ENCODE peak calls at places on chromosomes 12 and 14, in five cellular contexts. One of them, this sample, is unnamed.

GRCh38 chr12:109963743-109964429 is 32.3 kb downstream of the GIT2 start:
- DNase-seq in NCI-H2081: no peak
- DNase-seq in activated CD4-positive, alpha-beta T cell treated with anti-CD3 and anti-CD28 coated beads for 48 hours: no peak
- DNase-seq in LoVo: peak; percentile 11
- DNase-seq in GDM1: no peak
- DNase-seq in this sample: no peak

GRCh38 chr14:75800792-75801191 is 139.7 kb downstream of the TTLL5 start:
- DNase-seq in NCI-H2081: no peak
- DNase-seq in activated CD4-positive, alpha-beta T cell treated with anti-CD3 and anti-CD28 coated beads for 48 hours: peak; percentile 22
- DNase-seq in LoVo: no peak
- DNase-seq in GDM1: no peak
- DNase-seq in this sample: no peak

GRCh38 chr14:98868846-98869245 is 403.2 kb downstream of the BCL11B start:
- DNase-seq in NCI-H2081: no peak
- DNase-seq in activated CD4-positive, alpha-beta T cell treated with anti-CD3 and anti-CD28 coated beads for 48 hours: no peak
- DNase-seq in LoVo: no peak
- DNase-seq in GDM1: no peak
- DNase-seq in this sample: no peak

GRCh38 chr12:11539156-11539555 is 110.3 kb upstream of the ETV6 start:
- DNase-seq in NCI-H2081: no peak
- DNase-seq in activated CD4-positive, alpha-beta T cell treated with anti-CD3 and anti-CD28 coated beads for 48 hours: no peak
- DNase-seq in LoVo: no peak
- DNase-seq in GDM1: no peak
- DNase-seq in this sample: no peak

GRCh38 chr14:91380610-91381371 is 36.8 kb downstream of the CCDC88C start:
- DNase-seq in NCI-H2081: peak; percentile 79
- DNase-seq in activated CD4-positive, alpha-beta T cell treated with anti-CD3 and anti-CD28 coated beads for 48 hours: no peak
- DNase-seq in LoVo: no peak
- DNase-seq in GDM1: no peak
- DNase-seq in this sample: no peak

GRCh38 chr14:60346706-60347105 is 97.7 kb downstream of the PPM1A start:
- DNase-seq in NCI-H2081: peak; percentile 24
- DNase-seq in activated CD4-positive, alpha-beta T cell treated with anti-CD3 and anti-CD28 coated beads for 48 hours: no peak
- DNase-seq in LoVo: no peak
- DNase-seq in GDM1: no peak
- DNase-seq in this sample: no peak

GRCh38 chr14:35285168-35285990 is 6.8 kb upstream of the PSMA6 start:
- DNase-seq in NCI-H2081: no peak
- DNase-seq in activated CD4-positive, alpha-beta T cell treated with anti-CD3 and anti-CD28 coated beads for 48 hours: peak; percentile 31
- DNase-seq in LoVo: no peak
- DNase-seq in GDM1: peak; percentile 73
- DNase-seq in this sample: peak; percentile 65

GRCh38 chr12:38399711-38400205 is 83.2 kb downstream of the ALG10B start:
- DNase-seq in NCI-H2081: no peak
- DNase-seq in activated CD4-positive, alpha-beta T cell treated with anti-CD3 and anti-CD28 coated beads for 48 hours: no peak
- DNase-seq in LoVo: no peak
- DNase-seq in GDM1: no peak
- DNase-seq in this sample: no peak

GRCh38 chr12:49538740-49539403 is at the start of gene KCNH3:
- DNase-seq in NCI-H2081: peak; percentile 80
- DNase-seq in activated CD4-positive, alpha-beta T cell treated with anti-CD3 and anti-CD28 coated beads for 48 hours: peak; percentile 83
- DNase-seq in LoVo: peak; percentile 80
- DNase-seq in GDM1: peak; percentile 60
- DNase-seq in this sample: no peak

GRCh38 chr14:51564986-51565604 is 86.6 kb upstream of the FRMD6 start:
- DNase-seq in NCI-H2081: no peak
- DNase-seq in activated CD4-positive, alpha-beta T cell treated with anti-CD3 and anti-CD28 coated beads for 48 hours: no peak
- DNase-seq in LoVo: peak; percentile 22
- DNase-seq in GDM1: no peak
- DNase-seq in this sample: no peak

GRCh38 chr12:26701604-26702215 is 131.3 kb downstream of the ITPR2 start:
- DNase-seq in NCI-H2081: peak; percentile 68
- DNase-seq in activated CD4-positive, alpha-beta T cell treated with anti-CD3 and anti-CD28 coated beads for 48 hours: no peak
- DNase-seq in LoVo: peak; percentile 64
- DNase-seq in GDM1: no peak
- DNase-seq in this sample: peak; percentile 72

GRCh38 chr14:61360796-61361526 is 39.6 kb downstream of the PRKCH start:
- DNase-seq in NCI-H2081: no peak
- DNase-seq in activated CD4-positive, alpha-beta T cell treated with anti-CD3 and anti-CD28 coated beads for 48 hours: no peak
- DNase-seq in LoVo: no peak
- DNase-seq in GDM1: no peak
- DNase-seq in this sample: no peak

GRCh38 chr12:83470749-83471148 is 784.0 kb downstream of the TMTC2 start:
- DNase-seq in NCI-H2081: peak; percentile 28
- DNase-seq in activated CD4-positive, alpha-beta T cell treated with anti-CD3 and anti-CD28 coated beads for 48 hours: no peak
- DNase-seq in LoVo: no peak
- DNase-seq in GDM1: no peak
- DNase-seq in this sample: no peak

GRCh38 chr12:76883826-76884225 is 5.0 kb upstream of the CSRP2 start:
- DNase-seq in NCI-H2081: no peak
- DNase-seq in activated CD4-positive, alpha-beta T cell treated with anti-CD3 and anti-CD28 coated beads for 48 hours: no peak
- DNase-seq in LoVo: no peak
- DNase-seq in GDM1: no peak
- DNase-seq in this sample: no peak

GRCh38 chr12:2168808-2169207 is 116.0 kb downstream of the CACNA1C start:
- DNase-seq in NCI-H2081: no peak
- DNase-seq in activated CD4-positive, alpha-beta T cell treated with anti-CD3 and anti-CD28 coated beads for 48 hours: no peak
- DNase-seq in LoVo: peak; percentile 91
- DNase-seq in GDM1: no peak
- DNase-seq in this sample: no peak

GRCh38 chr12:59398164-59398563 is 197.7 kb upstream of the SLC16A7 start:
- DNase-seq in NCI-H2081: no peak
- DNase-seq in activated CD4-positive, alpha-beta T cell treated with anti-CD3 and anti-CD28 coated beads for 48 hours: no peak
- DNase-seq in LoVo: no peak
- DNase-seq in GDM1: no peak
- DNase-seq in this sample: no peak

GRCh38 chr14:106318700-106319099 is 792.3 kb downstream of the TMEM121 start:
- DNase-seq in NCI-H2081: no peak
- DNase-seq in activated CD4-positive, alpha-beta T cell treated with anti-CD3 and anti-CD28 coated beads for 48 hours: peak; percentile 81
- DNase-seq in LoVo: no peak
- DNase-seq in GDM1: peak; percentile 33
- DNase-seq in this sample: no peak

GRCh38 chr12:108449478-108449877 is 65.6 kb upstream of the FICD start:
- DNase-seq in NCI-H2081: no peak
- DNase-seq in activated CD4-positive, alpha-beta T cell treated with anti-CD3 and anti-CD28 coated beads for 48 hours: no peak
- DNase-seq in LoVo: no peak
- DNase-seq in GDM1: no peak
- DNase-seq in this sample: no peak

GRCh38 chr12:93618891-93619410 is 46.5 kb downstream of the SOCS2 start:
- DNase-seq in NCI-H2081: no peak
- DNase-seq in activated CD4-positive, alpha-beta T cell treated with anti-CD3 and anti-CD28 coated beads for 48 hours: no peak
- DNase-seq in LoVo: no peak
- DNase-seq in GDM1: no peak
- DNase-seq in this sample: no peak

GRCh38 chr12:122681814-122682213 is 21.3 kb downstream of the HCAR2 start:
- DNase-seq in NCI-H2081: no peak
- DNase-seq in activated CD4-positive, alpha-beta T cell treated with anti-CD3 and anti-CD28 coated beads for 48 hours: no peak
- DNase-seq in LoVo: no peak
- DNase-seq in GDM1: no peak
- DNase-seq in this sample: no peak

GRCh38 chr12:99261256-99261655 is 386.3 kb upstream of the GARIN6 start:
- DNase-seq in NCI-H2081: no peak
- DNase-seq in activated CD4-positive, alpha-beta T cell treated with anti-CD3 and anti-CD28 coated beads for 48 hours: no peak
- DNase-seq in LoVo: no peak
- DNase-seq in GDM1: no peak
- DNase-seq in this sample: no peak

GRCh38 chr12:127556487-127556886 is 710.5 kb upstream of the TMEM132C start:
- DNase-seq in NCI-H2081: no peak
- DNase-seq in activated CD4-positive, alpha-beta T cell treated with anti-CD3 and anti-CD28 coated beads for 48 hours: no peak
- DNase-seq in LoVo: no peak
- DNase-seq in GDM1: no peak
- DNase-seq in this sample: no peak

GRCh38 chr12:48119834-48120195 is 651 bp downstream of the PFKM start:
- DNase-seq in NCI-H2081: no peak
- DNase-seq in activated CD4-positive, alpha-beta T cell treated with anti-CD3 and anti-CD28 coated beads for 48 hours: no peak
- DNase-seq in LoVo: no peak
- DNase-seq in GDM1: no peak
- DNase-seq in this sample: no peak

GRCh38 chr12:96314723-96315122 is 85.5 kb downstream of the CDK17 start:
- DNase-seq in NCI-H2081: no peak
- DNase-seq in activated CD4-positive, alpha-beta T cell treated with anti-CD3 and anti-CD28 coated beads for 48 hours: no peak
- DNase-seq in LoVo: no peak
- DNase-seq in GDM1: no peak
- DNase-seq in this sample: no peak

GRCh38 chr14:53999061-53999488 is 42.5 kb upstream of the BMP4 start:
- DNase-seq in NCI-H2081: no peak
- DNase-seq in activated CD4-positive, alpha-beta T cell treated with anti-CD3 and anti-CD28 coated beads for 48 hours: no peak
- DNase-seq in LoVo: peak; percentile 89
- DNase-seq in GDM1: no peak
- DNase-seq in this sample: no peak

This sample was measured in KG1.